ENCODE peak calls at places on chromosomes 1 and 21, in four cellular contexts. Z is CD8-positive, alpha-beta T cell; N is AG10803; E is left ventricle myocardium inferior. A is an unnamed sample.

GRCh38 chr1:38693759-38694158 is 165.8 kb downstream of the RRAGC start:
- DNase-seq in Z (no peak), N (no peak), E (no peak), A (no peak)

GRCh38 chr1:74673351-74674111 is at the start of gene ERICH3:
- DNase-seq in Z (no peak), N (no peak), E (no peak), A (no peak)

GRCh38 chr1:25773441-25774125 is 26.4 kb upstream of the SELENON start:
- DNase-seq in Z (no peak), N (no peak), E (no peak), A (no peak)

GRCh38 chr1:157671895-157672294 is 28.7 kb downstream of the FCRL3 start:
- DNase-seq in Z (no peak), N (no peak), E (no peak), A (no peak)

GRCh38 chr1:234999513-234999940 is 129.1 kb downstream of the TOMM20 start:
- DNase-seq in Z (no peak), N (no peak), E (no peak), A (no peak)

GRCh38 chr1:206503591-206504362 is 3.6 kb upstream of the RASSF5 start:
- DNase-seq in Z (no peak), N (peak; percentile 94), E (no peak), A (no peak)

GRCh38 chr1:21880619-21880970 is 56.5 kb downstream of the HSPG2 start:
- DNase-seq in Z (no peak), N (no peak), E (no peak), A (no peak)

GRCh38 chr1:157994081-157994581 is 686 bp downstream of the KIRREL1 start:
- DNase-seq in Z (no peak), N (no peak), E (no peak), A (no peak)

GRCh38 chr1:15803380-15803779 is 4.1 kb downstream of the UQCRHL start:
- DNase-seq in Z (no peak), N (no peak), E (no peak), A (peak; percentile 63)

GRCh38 chr1:201215531-201216357 is 25.1 kb downstream of the IGFN1 start:
- DNase-seq in Z (peak; percentile 40), N (no peak), E (no peak), A (no peak)

GRCh38 chr1:116066868-116067563 is 44.2 kb upstream of the MAB21L3 start:
- DNase-seq in Z (no peak), N (peak; percentile 93), E (no peak), A (no peak)

GRCh38 chr1:192766009-192766625 is 42.7 kb upstream of the RGS2 start:
- DNase-seq in Z (no peak), N (peak; percentile 10), E (no peak), A (no peak)

GRCh38 chr1:150516050-150516591 is 569 bp downstream of the FALEC start:
- DNase-seq in Z (no peak), N (no peak), E (no peak), A (peak; percentile 34)

GRCh38 chr1:156807627-156808026 is 9.0 kb downstream of the SH2D2A start:
- DNase-seq in Z (no peak), N (no peak), E (no peak), A (no peak)

GRCh38 chr21:25929859-25930520 is 195.2 kb downstream of the GABPA start:
- DNase-seq in Z (no peak), N (no peak), E (no peak), A (no peak)

GRCh38 chr1:17973694-17974093 is 133.9 kb upstream of the IGSF21 start:
- DNase-seq in Z (no peak), N (no peak), E (no peak), A (no peak)

GRCh38 chr1:202355944-202356553 is 7.5 kb downstream of the PPP1R12B start:
- DNase-seq in Z (no peak), N (no peak), E (no peak), A (no peak)

GRCh38 chr1:109649380-109649987 is 6.4 kb upstream of the GSTM4 start:
- DNase-seq in Z (no peak), N (peak; percentile 75), E (no peak), A (no peak)

GRCh38 chr21:7947422-7947821 is 2574.0 kb upstream of the TPTE start:
- DNase-seq in Z (no peak), N (no peak), E (no peak), A (no peak)

GRCh38 chr1:156927215-156928042 is 7.0 kb downstream of the LRRC71 start:
- DNase-seq in Z (peak; percentile 74), N (peak; percentile 58), E (peak; percentile 70), A (no peak)

GRCh38 chr1:218584418-218585155 is 239.5 kb downstream of the TGFB2 start:
- DNase-seq in Z (no peak), N (no peak), E (no peak), A (no peak)

GRCh38 chr1:45512641-45513054 is 9.0 kb downstream of the PRDX1 start:
- DNase-seq in Z (peak; percentile 66), N (peak; percentile 60), E (peak; percentile 33), A (peak; percentile 74)

GRCh38 chr1:167750641-167751040 is 28.9 kb downstream of the MPZL1 start:
- DNase-seq in Z (no peak), N (no peak), E (no peak), A (no peak)

GRCh38 chr1:207214453-207214852 is 107.0 kb upstream of the CD55 start:
- DNase-seq in Z (no peak), N (no peak), E (no peak), A (no peak)

GRCh38 chr1:167446946-167447345 is 71.4 kb downstream of the CD247 start:
- DNase-seq in Z (peak; percentile 29), N (no peak), E (no peak), A (no peak)

GRCh38 chr1:67759692-67760029 is 73.6 kb downstream of the GNG12 start:
- DNase-seq in Z (no peak), N (peak; percentile 53), E (no peak), A (no peak)

GRCh38 chr1:110067957-110068645 is 2.4 kb downstream of the ALX3 start:
- DNase-seq in Z (no peak), N (no peak), E (no peak), A (no peak)

GRCh38 chr1:153985341-153985912 is 712 bp downstream of the RAB13 start:
- DNase-seq in Z (no peak), N (peak; percentile 70), E (no peak), A (no peak)

GRCh38 chr1:248009681-248010080 is 3.8 kb upstream of the OR2L5 start:
- DNase-seq in Z (no peak), N (no peak), E (no peak), A (no peak)

GRCh38 chr21:34771512-34772028 is 102.8 kb downstream of the CLIC6 start:
- DNase-seq in Z (no peak), N (peak; percentile 65), E (no peak), A (no peak)

GRCh38 chr1:31830065-31830464 is 14.2 kb upstream of the SPOCD1 start:
- DNase-seq in Z (peak; percentile 43), N (no peak), E (no peak), A (no peak)

GRCh38 chr1:15722411-15722810 is 13.6 kb upstream of the SLC25A34 start:
- DNase-seq in Z (no peak), N (no peak), E (no peak), A (no peak)

GRCh38 chr1:145782166-145783099 is 41.5 kb downstream of the RNF115 start:
- DNase-seq in Z (no peak), N (peak; percentile 88), E (no peak), A (no peak)

GRCh38 chr1:230173176-230173575 is 106.1 kb downstream of the GALNT2 start:
- DNase-seq in Z (peak; percentile 32), N (peak; percentile 25), E (no peak), A (no peak)

GRCh38 chr1:240499012-240499411 is 112.9 kb downstream of the GREM2 start:
- DNase-seq in Z (no peak), N (peak; percentile 56), E (no peak), A (no peak)

DNA sequence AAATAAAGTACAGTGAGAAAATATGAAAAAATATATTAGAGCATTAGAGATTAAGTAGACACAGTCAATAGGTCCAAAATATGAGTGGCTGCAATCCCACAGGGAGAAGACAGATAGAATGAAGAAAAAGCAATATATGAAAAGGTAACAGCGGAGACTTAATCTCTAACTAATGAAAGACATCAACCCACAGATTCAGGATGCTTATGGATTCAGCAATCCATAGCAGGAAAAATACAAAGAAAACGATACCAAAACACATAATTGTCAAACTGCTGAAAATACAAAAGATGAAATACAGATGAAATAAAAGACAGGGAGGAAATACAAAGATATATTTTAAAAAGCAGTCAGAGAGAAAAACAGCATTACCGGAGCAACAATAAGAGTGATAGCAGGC is 56.7 kb upstream of the SLFNL1 start:
- DNase-seq in Z (no peak), N (no peak), E (no peak), A (no peak)
- H3K4me3 ChIP-seq in Z (no peak overlapping the region), N (no peak overlapping the region), E (no peak overlapping the region), A (no peak overlapping the region)

GRCh38 chr1:228007054-228007800 is 429 bp downstream of the WNT3A start:
- DNase-seq in Z (peak; percentile 36), N (no peak), E (no peak), A (no peak)
- H3K4me3 ChIP-seq in Z (no peak overlapping the region), N (no peak overlapping the region), E (peak overlapping the region; percentile 43), A (no peak overlapping the region)

GRCh38 chr1:14625587-14626447 is 27.3 kb downstream of the KAZN start:
- DNase-seq in Z (no peak), N (no peak), E (no peak), A (no peak)
- H3K4me3 ChIP-seq in Z (no peak overlapping the region), N (no peak overlapping the region), E (no peak overlapping the region), A (no peak overlapping the region)

DNA sequence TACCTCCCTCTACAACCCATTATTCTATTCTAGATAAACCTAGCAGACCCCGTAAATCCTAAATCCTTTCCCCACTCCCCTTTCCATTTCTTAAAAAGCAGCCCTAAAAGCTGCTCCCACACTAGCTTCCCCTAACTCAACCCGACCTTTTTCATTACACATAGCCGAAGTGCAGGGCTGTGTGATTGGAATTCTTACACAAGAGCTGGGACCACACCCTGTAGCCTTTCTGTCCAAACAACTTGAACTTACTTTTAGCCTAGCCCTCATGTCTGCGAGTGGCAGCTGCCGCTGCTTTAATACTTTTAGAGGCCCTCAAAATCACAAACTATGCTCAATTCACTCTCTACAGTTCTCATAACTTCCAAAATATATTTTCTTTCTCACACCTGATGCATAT is 19.6 kb upstream of the PDPN start:
- DNase-seq in Z (no peak), N (no peak), E (no peak), A (no peak)
- H3K4me3 ChIP-seq in Z (no peak overlapping the region), N (no peak overlapping the region), E (no peak overlapping the region), A (no peak overlapping the region)

DNA sequence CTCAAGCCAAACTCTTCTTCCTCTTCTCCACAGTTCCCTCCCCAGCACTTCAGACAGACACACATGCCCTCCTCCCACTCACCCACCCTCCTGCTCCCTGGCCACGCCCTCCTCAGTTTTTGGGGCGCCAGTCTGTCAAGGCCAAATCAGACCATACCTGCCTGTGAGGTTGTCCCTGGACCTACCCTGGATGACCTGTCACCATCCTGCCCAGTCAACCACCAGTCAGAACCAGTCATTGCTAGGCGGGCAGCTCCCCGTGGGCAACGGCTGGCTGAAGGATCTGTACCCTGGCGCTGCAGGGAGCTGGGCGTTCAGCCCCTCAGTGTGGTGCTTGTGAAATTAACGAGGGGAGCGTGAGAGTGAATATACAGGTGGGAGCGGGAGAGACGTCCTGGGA is 670 bp downstream of the C1orf210 start:
- DNase-seq in Z (no peak), N (no peak), E (no peak), A (no peak)
- H3K4me3 ChIP-seq in Z (no peak overlapping the region), N (no peak overlapping the region), E (no peak overlapping the region), A (no peak overlapping the region)

A was measured in OCI-LY7.